ENCODE peak calls at places on chromosomes 16 and 17, in four cellular contexts. R is midbrain, I is dermis microvascular lymphatic vessel endothelial cell, L is anterior cingulate cortex. G is an unnamed sample.

GRCh38 chr16:1363501-1364041 is 11.8 kb downstream of the GNPTG start:
- DNase-seq in I (peak), R (peak), L (no peak), G (peak)

GRCh38 chr16:81238296-81239011 is at the start of gene BCO1:
- DNase-seq in R (peak), L (no peak), I (no peak), G (peak)

GRCh38 chr17:79707931-79708891 is 22.5 kb upstream of the ENPP7 start:
- DNase-seq in L (peak), R (peak), I (peak), G (peak)

GRCh38 chr16:46908540-46909372 is 24.6 kb downstream of the GPT2 start:
- DNase-seq in R (peak), L (peak), I (peak), G (peak)

GRCh38 chr17:50882851-50883250 is 16.7 kb upstream of the TOB1 start:
- DNase-seq in R (no peak), L (no peak), I (no peak), G (no peak)

GRCh38 chr17:19391432-19391831 is 4.4 kb upstream of the MFAP4 start:
- DNase-seq in I (no peak), L (no peak), R (no peak), G (no peak)

GRCh38 chr17:45705123-45706009 is 78.8 kb upstream of the CRHR1 start:
- DNase-seq in I (no peak), R (no peak), L (no peak), G (peak)

GRCh38 chr17:41307647-41308046 is 1.5 kb downstream of the KRTAP16-1 start:
- DNase-seq in I (no peak), R (no peak), L (no peak), G (peak)

GRCh38 chr16:16143941-16144340 is 79.4 kb downstream of the ABCC6 start:
- DNase-seq in I (no peak), R (no peak), L (no peak), G (no peak)

GRCh38 chr17:44745301-44745700 is 13.5 kb upstream of the ADAM11 start:
- DNase-seq in L (no peak), I (no peak), R (no peak), G (no peak)

GRCh38 chr17:76997981-76998531 is 129.9 kb downstream of the MGAT5B start:
- DNase-seq in L (no peak), R (no peak), I (no peak), G (no peak)

GRCh38 chr16:20956319-20956718 is 55.7 kb downstream of the LYRM1 start:
- DNase-seq in R (no peak), L (no peak), I (no peak), G (no peak)

GRCh38 chr17:32609085-32609484 is 122.3 kb downstream of the CDK5R1 start:
- DNase-seq in L (no peak), R (no peak), I (no peak), G (peak)

GRCh38 chr17:34443832-34444469 is 80.9 kb upstream of the CCL1 start:
- DNase-seq in I (no peak), L (no peak), R (no peak), G (peak)

GRCh38 chr16:11259655-11260595 is 3.9 kb upstream of the SOCS1 start:
- DNase-seq in I (no peak), L (no peak), R (no peak), G (no peak)

GRCh38 chr17:79281803-79282202 is 207.2 kb downstream of the ENGASE start:
- DNase-seq in R (no peak), I (no peak), L (no peak), G (no peak)

GRCh38 chr17:61394630-61395408 is 4.8 kb upstream of the TBX2 start:
- DNase-seq in R (no peak), I (no peak), L (no peak), G (no peak)

GRCh38 chr16:87840462-87840978 is 28.8 kb downstream of the SLC7A5 start:
- DNase-seq in R (no peak), L (no peak), I (no peak), G (no peak)

GRCh38 chr17:68807998-68808772 is 147.0 kb downstream of the ABCA8 start:
- DNase-seq in I (no peak), R (no peak), L (no peak), G (no peak)

GRCh38 chr17:28968914-28969295 is 17.6 kb upstream of the PHF12 start:
- DNase-seq in R (no peak), I (no peak), L (no peak), G (no peak)

GRCh38 chr16:2976673-2977072 is 3.6 kb downstream of the PKMYT1 start:
- DNase-seq in R (no peak), L (no peak), I (no peak), G (no peak)

GRCh38 chr17:41614098-41614497 is 1.5 kb upstream of the KRT16 start:
- DNase-seq in L (no peak), R (no peak), I (no peak), G (no peak)